ENCODE peak calls at places on chromosomes 2 and 18, in nine cellular contexts. One of them, this sample, is unnamed.
A peak's percentile ranks its signal among the peaks of the same experiment; 100 is the strongest.

GRCh38 chr2:100214265-100214961 is 72.0 kb upstream of the AFF3 start:
- DNase-seq in naive thymus-derived CD4-positive, alpha-beta T cell: no peak
- DNase-seq in progenitor cell of endocrine pancreas: no peak
- DNase-seq in NCI-H2081: no peak
- DNase-seq in neural progenitor cell: no peak
- DNase-seq in stimulated activated CD4-positive, alpha-beta T cell treated with anti-CD3 and anti-CD28 coated beads, Interleukin-2, amount 100 ng/mL, for 48 hours: no peak
- DNase-seq in spleen: no peak
- DNase-seq in left cardiac atrium: no peak
- DNase-seq in HEK293T: no peak
- DNase-seq in this sample: no peak

GRCh38 chr2:108315408-108316193 is 26.9 kb downstream of the SULT1C2 start:
- DNase-seq in naive thymus-derived CD4-positive, alpha-beta T cell: no peak
- DNase-seq in progenitor cell of endocrine pancreas: peak; percentile 15
- DNase-seq in NCI-H2081: no peak
- DNase-seq in neural progenitor cell: no peak
- DNase-seq in stimulated activated CD4-positive, alpha-beta T cell treated with anti-CD3 and anti-CD28 coated beads, Interleukin-2, amount 100 ng/mL, for 48 hours: no peak
- DNase-seq in spleen: no peak
- DNase-seq in left cardiac atrium: no peak
- DNase-seq in HEK293T: no peak
- DNase-seq in this sample: no peak

GRCh38 chr18:24432618-24433017 is 6.1 kb downstream of the IMPACT start:
- DNase-seq in naive thymus-derived CD4-positive, alpha-beta T cell: no peak
- DNase-seq in progenitor cell of endocrine pancreas: no peak
- DNase-seq in NCI-H2081: no peak
- DNase-seq in neural progenitor cell: no peak
- DNase-seq in stimulated activated CD4-positive, alpha-beta T cell treated with anti-CD3 and anti-CD28 coated beads, Interleukin-2, amount 100 ng/mL, for 48 hours: no peak
- DNase-seq in spleen: no peak
- DNase-seq in left cardiac atrium: no peak
- DNase-seq in HEK293T: no peak
- DNase-seq in this sample: no peak

GRCh38 chr18:58624011-58624410 is 4.9 kb downstream of the ALPK2 start:
- DNase-seq in naive thymus-derived CD4-positive, alpha-beta T cell: no peak
- DNase-seq in progenitor cell of endocrine pancreas: no peak
- DNase-seq in NCI-H2081: no peak
- DNase-seq in neural progenitor cell: no peak
- DNase-seq in stimulated activated CD4-positive, alpha-beta T cell treated with anti-CD3 and anti-CD28 coated beads, Interleukin-2, amount 100 ng/mL, for 48 hours: no peak
- DNase-seq in spleen: no peak
- DNase-seq in left cardiac atrium: no peak
- DNase-seq in HEK293T: no peak
- DNase-seq in this sample: no peak

GRCh38 chr2:3536682-3537632 is 17.6 kb upstream of the ADI1 start:
- DNase-seq in naive thymus-derived CD4-positive, alpha-beta T cell: no peak
- DNase-seq in progenitor cell of endocrine pancreas: no peak
- DNase-seq in NCI-H2081: no peak
- DNase-seq in neural progenitor cell: peak; percentile 51
- DNase-seq in stimulated activated CD4-positive, alpha-beta T cell treated with anti-CD3 and anti-CD28 coated beads, Interleukin-2, amount 100 ng/mL, for 48 hours: no peak
- DNase-seq in spleen: peak; percentile 85
- DNase-seq in left cardiac atrium: peak; percentile 68
- DNase-seq in HEK293T: peak; percentile 56
- DNase-seq in this sample: no peak

GRCh38 chr2:174083843-174084458 is 118.8 kb upstream of the SP3 start:
- DNase-seq in naive thymus-derived CD4-positive, alpha-beta T cell: no peak
- DNase-seq in progenitor cell of endocrine pancreas: no peak
- DNase-seq in NCI-H2081: no peak
- DNase-seq in neural progenitor cell: peak; percentile 49
- DNase-seq in stimulated activated CD4-positive, alpha-beta T cell treated with anti-CD3 and anti-CD28 coated beads, Interleukin-2, amount 100 ng/mL, for 48 hours: no peak
- DNase-seq in spleen: no peak
- DNase-seq in left cardiac atrium: no peak
- DNase-seq in HEK293T: no peak
- DNase-seq in this sample: no peak

GRCh38 chr2:115303-115702 is 69.0 kb upstream of the FAM110C start:
- DNase-seq in naive thymus-derived CD4-positive, alpha-beta T cell: no peak
- DNase-seq in progenitor cell of endocrine pancreas: no peak
- DNase-seq in NCI-H2081: no peak
- DNase-seq in neural progenitor cell: no peak
- DNase-seq in stimulated activated CD4-positive, alpha-beta T cell treated with anti-CD3 and anti-CD28 coated beads, Interleukin-2, amount 100 ng/mL, for 48 hours: no peak
- DNase-seq in spleen: no peak
- DNase-seq in left cardiac atrium: no peak
- DNase-seq in HEK293T: no peak
- DNase-seq in this sample: no peak

GRCh38 chr2:196170202-196170680 is 1.1 kb downstream of the STK17B start:
- DNase-seq in naive thymus-derived CD4-positive, alpha-beta T cell: peak; percentile 44
- DNase-seq in progenitor cell of endocrine pancreas: no peak
- DNase-seq in NCI-H2081: no peak
- DNase-seq in neural progenitor cell: peak; percentile 45
- DNase-seq in stimulated activated CD4-positive, alpha-beta T cell treated with anti-CD3 and anti-CD28 coated beads, Interleukin-2, amount 100 ng/mL, for 48 hours: no peak
- DNase-seq in spleen: no peak
- DNase-seq in left cardiac atrium: peak; percentile 23
- DNase-seq in HEK293T: peak; percentile 37
- DNase-seq in this sample: peak; percentile 51

GRCh38 chr2:221095381-221095780 is 476.7 kb downstream of the EPHA4 start:
- DNase-seq in naive thymus-derived CD4-positive, alpha-beta T cell: no peak
- DNase-seq in progenitor cell of endocrine pancreas: no peak
- DNase-seq in NCI-H2081: peak; percentile 9
- DNase-seq in neural progenitor cell: peak; percentile 49
- DNase-seq in stimulated activated CD4-positive, alpha-beta T cell treated with anti-CD3 and anti-CD28 coated beads, Interleukin-2, amount 100 ng/mL, for 48 hours: no peak
- DNase-seq in spleen: no peak
- DNase-seq in left cardiac atrium: no peak
- DNase-seq in HEK293T: no peak
- DNase-seq in this sample: no peak

GRCh38 chr2:83795777-83796176 is 663.3 kb downstream of the SUCLG1 start:
- DNase-seq in naive thymus-derived CD4-positive, alpha-beta T cell: no peak
- DNase-seq in progenitor cell of endocrine pancreas: no peak
- DNase-seq in NCI-H2081: no peak
- DNase-seq in neural progenitor cell: no peak
- DNase-seq in stimulated activated CD4-positive, alpha-beta T cell treated with anti-CD3 and anti-CD28 coated beads, Interleukin-2, amount 100 ng/mL, for 48 hours: no peak
- DNase-seq in spleen: no peak
- DNase-seq in left cardiac atrium: no peak
- DNase-seq in HEK293T: no peak
- DNase-seq in this sample: no peak

GRCh38 chr18:24022141-24022540 is 7.6 kb downstream of the TTC39C start:
- DNase-seq in naive thymus-derived CD4-positive, alpha-beta T cell: no peak
- DNase-seq in progenitor cell of endocrine pancreas: no peak
- DNase-seq in NCI-H2081: no peak
- DNase-seq in neural progenitor cell: no peak
- DNase-seq in stimulated activated CD4-positive, alpha-beta T cell treated with anti-CD3 and anti-CD28 coated beads, Interleukin-2, amount 100 ng/mL, for 48 hours: no peak
- DNase-seq in spleen: no peak
- DNase-seq in left cardiac atrium: no peak
- DNase-seq in HEK293T: no peak
- DNase-seq in this sample: no peak

GRCh38 chr2:236127010-236127409 is 41.2 kb downstream of the GBX2 start:
- DNase-seq in naive thymus-derived CD4-positive, alpha-beta T cell: no peak
- DNase-seq in progenitor cell of endocrine pancreas: no peak
- DNase-seq in NCI-H2081: no peak
- DNase-seq in neural progenitor cell: no peak
- DNase-seq in stimulated activated CD4-positive, alpha-beta T cell treated with anti-CD3 and anti-CD28 coated beads, Interleukin-2, amount 100 ng/mL, for 48 hours: no peak
- DNase-seq in spleen: no peak
- DNase-seq in left cardiac atrium: no peak
- DNase-seq in HEK293T: no peak
- DNase-seq in this sample: no peak

GRCh38 chr2:37590119-37590571 is 81.3 kb downstream of the CDC42EP3 start:
- DNase-seq in naive thymus-derived CD4-positive, alpha-beta T cell: no peak
- DNase-seq in progenitor cell of endocrine pancreas: no peak
- DNase-seq in NCI-H2081: no peak
- DNase-seq in neural progenitor cell: no peak
- DNase-seq in stimulated activated CD4-positive, alpha-beta T cell treated with anti-CD3 and anti-CD28 coated beads, Interleukin-2, amount 100 ng/mL, for 48 hours: no peak
- DNase-seq in spleen: no peak
- DNase-seq in left cardiac atrium: no peak
- DNase-seq in HEK293T: no peak
- DNase-seq in this sample: no peak

GRCh38 chr2:156765043-156765442 is 328.9 kb downstream of the GPD2 start:
- DNase-seq in naive thymus-derived CD4-positive, alpha-beta T cell: no peak
- DNase-seq in progenitor cell of endocrine pancreas: no peak
- DNase-seq in NCI-H2081: no peak
- DNase-seq in neural progenitor cell: no peak
- DNase-seq in stimulated activated CD4-positive, alpha-beta T cell treated with anti-CD3 and anti-CD28 coated beads, Interleukin-2, amount 100 ng/mL, for 48 hours: no peak
- DNase-seq in spleen: no peak
- DNase-seq in left cardiac atrium: no peak
- DNase-seq in HEK293T: no peak
- DNase-seq in this sample: no peak

GRCh38 chr2:186641807-186642321 is 52.0 kb upstream of the FAM171B start:
- DNase-seq in naive thymus-derived CD4-positive, alpha-beta T cell: no peak
- DNase-seq in progenitor cell of endocrine pancreas: no peak
- DNase-seq in NCI-H2081: peak; percentile 55
- DNase-seq in neural progenitor cell: peak; percentile 69
- DNase-seq in stimulated activated CD4-positive, alpha-beta T cell treated with anti-CD3 and anti-CD28 coated beads, Interleukin-2, amount 100 ng/mL, for 48 hours: no peak
- DNase-seq in spleen: no peak
- DNase-seq in left cardiac atrium: no peak
- DNase-seq in HEK293T: peak; percentile 53
- DNase-seq in this sample: peak; percentile 2

GRCh38 chr18:63454497-63454896 is 22.3 kb upstream of the SERPINB5 start:
- DNase-seq in naive thymus-derived CD4-positive, alpha-beta T cell: no peak
- DNase-seq in progenitor cell of endocrine pancreas: no peak
- DNase-seq in NCI-H2081: no peak
- DNase-seq in neural progenitor cell: no peak
- DNase-seq in stimulated activated CD4-positive, alpha-beta T cell treated with anti-CD3 and anti-CD28 coated beads, Interleukin-2, amount 100 ng/mL, for 48 hours: no peak
- DNase-seq in spleen: no peak
- DNase-seq in left cardiac atrium: no peak
- DNase-seq in HEK293T: no peak
- DNase-seq in this sample: no peak

GRCh38 chr2:134336936-134337335 is 83.1 kb downstream of the MGAT5 start:
- DNase-seq in naive thymus-derived CD4-positive, alpha-beta T cell: no peak
- DNase-seq in progenitor cell of endocrine pancreas: no peak
- DNase-seq in NCI-H2081: no peak
- DNase-seq in neural progenitor cell: no peak
- DNase-seq in stimulated activated CD4-positive, alpha-beta T cell treated with anti-CD3 and anti-CD28 coated beads, Interleukin-2, amount 100 ng/mL, for 48 hours: no peak
- DNase-seq in spleen: no peak
- DNase-seq in left cardiac atrium: no peak
- DNase-seq in HEK293T: no peak
- DNase-seq in this sample: no peak

GRCh38 chr18:46148810-46149209 is 44.6 kb downstream of the HAUS1 start:
- DNase-seq in naive thymus-derived CD4-positive, alpha-beta T cell: peak; percentile 32
- DNase-seq in progenitor cell of endocrine pancreas: peak; percentile 23
- DNase-seq in NCI-H2081: peak; percentile 41
- DNase-seq in neural progenitor cell: peak; percentile 78
- DNase-seq in stimulated activated CD4-positive, alpha-beta T cell treated with anti-CD3 and anti-CD28 coated beads, Interleukin-2, amount 100 ng/mL, for 48 hours: peak; percentile 54
- DNase-seq in spleen: no peak
- DNase-seq in left cardiac atrium: no peak
- DNase-seq in HEK293T: peak; percentile 46
- DNase-seq in this sample: peak; percentile 45

GRCh38 chr2:237129625-237130263 is 44.1 kb downstream of the COPS8 start:
- DNase-seq in naive thymus-derived CD4-positive, alpha-beta T cell: no peak
- DNase-seq in progenitor cell of endocrine pancreas: no peak
- DNase-seq in NCI-H2081: no peak
- DNase-seq in neural progenitor cell: no peak
- DNase-seq in stimulated activated CD4-positive, alpha-beta T cell treated with anti-CD3 and anti-CD28 coated beads, Interleukin-2, amount 100 ng/mL, for 48 hours: no peak
- DNase-seq in spleen: no peak
- DNase-seq in left cardiac atrium: no peak
- DNase-seq in HEK293T: no peak
- DNase-seq in this sample: no peak

GRCh38 chr2:27545348-27546141 is 37.3 kb upstream of the ZNF512 start:
- DNase-seq in naive thymus-derived CD4-positive, alpha-beta T cell: no peak
- DNase-seq in progenitor cell of endocrine pancreas: no peak
- DNase-seq in NCI-H2081: no peak
- DNase-seq in neural progenitor cell: no peak
- DNase-seq in stimulated activated CD4-positive, alpha-beta T cell treated with anti-CD3 and anti-CD28 coated beads, Interleukin-2, amount 100 ng/mL, for 48 hours: no peak
- DNase-seq in spleen: no peak
- DNase-seq in left cardiac atrium: no peak
- DNase-seq in HEK293T: no peak
- DNase-seq in this sample: no peak

GRCh38 chr18:78659748-78660147 is 319.9 kb upstream of the SALL3 start:
- DNase-seq in naive thymus-derived CD4-positive, alpha-beta T cell: no peak
- DNase-seq in progenitor cell of endocrine pancreas: peak; percentile 32
- DNase-seq in NCI-H2081: peak; percentile 3
- DNase-seq in neural progenitor cell: peak; percentile 67
- DNase-seq in stimulated activated CD4-positive, alpha-beta T cell treated with anti-CD3 and anti-CD28 coated beads, Interleukin-2, amount 100 ng/mL, for 48 hours: peak; percentile 1
- DNase-seq in spleen: no peak
- DNase-seq in left cardiac atrium: peak; percentile 39
- DNase-seq in HEK293T: peak; percentile 28
- DNase-seq in this sample: no peak

GRCh38 chr2:240479561-240479960 is 44.1 kb downstream of the GPC1 start:
- DNase-seq in naive thymus-derived CD4-positive, alpha-beta T cell: peak; percentile 8
- DNase-seq in progenitor cell of endocrine pancreas: no peak
- DNase-seq in NCI-H2081: no peak
- DNase-seq in neural progenitor cell: no peak
- DNase-seq in stimulated activated CD4-positive, alpha-beta T cell treated with anti-CD3 and anti-CD28 coated beads, Interleukin-2, amount 100 ng/mL, for 48 hours: no peak
- DNase-seq in spleen: no peak
- DNase-seq in left cardiac atrium: no peak
- DNase-seq in HEK293T: no peak
- DNase-seq in this sample: no peak

GRCh38 chr2:229335877-229336346 is 64.8 kb upstream of the PID1 start:
- DNase-seq in naive thymus-derived CD4-positive, alpha-beta T cell: no peak
- DNase-seq in progenitor cell of endocrine pancreas: no peak
- DNase-seq in NCI-H2081: no peak
- DNase-seq in neural progenitor cell: no peak
- DNase-seq in stimulated activated CD4-positive, alpha-beta T cell treated with anti-CD3 and anti-CD28 coated beads, Interleukin-2, amount 100 ng/mL, for 48 hours: no peak
- DNase-seq in spleen: no peak
- DNase-seq in left cardiac atrium: no peak
- DNase-seq in HEK293T: no peak
- DNase-seq in this sample: no peak

GRCh38 chr18:69795785-69796184 is 151.9 kb downstream of the CD226 start:
- DNase-seq in naive thymus-derived CD4-positive, alpha-beta T cell: no peak
- DNase-seq in progenitor cell of endocrine pancreas: no peak
- DNase-seq in NCI-H2081: no peak
- DNase-seq in neural progenitor cell: peak; percentile 48
- DNase-seq in stimulated activated CD4-positive, alpha-beta T cell treated with anti-CD3 and anti-CD28 coated beads, Interleukin-2, amount 100 ng/mL, for 48 hours: no peak
- DNase-seq in spleen: no peak
- DNase-seq in left cardiac atrium: no peak
- DNase-seq in HEK293T: no peak
- DNase-seq in this sample: no peak

GRCh38 chr2:25597881-25598280 is 75.5 kb downstream of the DTNB start:
- DNase-seq in naive thymus-derived CD4-positive, alpha-beta T cell: no peak
- DNase-seq in progenitor cell of endocrine pancreas: no peak
- DNase-seq in NCI-H2081: no peak
- DNase-seq in neural progenitor cell: no peak
- DNase-seq in stimulated activated CD4-positive, alpha-beta T cell treated with anti-CD3 and anti-CD28 coated beads, Interleukin-2, amount 100 ng/mL, for 48 hours: no peak
- DNase-seq in spleen: no peak
- DNase-seq in left cardiac atrium: no peak
- DNase-seq in HEK293T: no peak
- DNase-seq in this sample: no peak

GRCh38 chr18:9914334-9914583 is 443 bp downstream of the VAPA start:
- DNase-seq in naive thymus-derived CD4-positive, alpha-beta T cell: no peak
- DNase-seq in progenitor cell of endocrine pancreas: no peak
- DNase-seq in NCI-H2081: no peak
- DNase-seq in neural progenitor cell: peak; percentile 79
- DNase-seq in stimulated activated CD4-positive, alpha-beta T cell treated with anti-CD3 and anti-CD28 coated beads, Interleukin-2, amount 100 ng/mL, for 48 hours: no peak
- DNase-seq in spleen: no peak
- DNase-seq in left cardiac atrium: no peak
- DNase-seq in HEK293T: peak; percentile 32
- DNase-seq in this sample: no peak

GRCh38 chr2:150508497-150509137 is 21.1 kb upstream of the RND3 start:
- DNase-seq in naive thymus-derived CD4-positive, alpha-beta T cell: no peak
- DNase-seq in progenitor cell of endocrine pancreas: no peak
- DNase-seq in NCI-H2081: no peak
- DNase-seq in neural progenitor cell: no peak
- DNase-seq in stimulated activated CD4-positive, alpha-beta T cell treated with anti-CD3 and anti-CD28 coated beads, Interleukin-2, amount 100 ng/mL, for 48 hours: no peak
- DNase-seq in spleen: no peak
- DNase-seq in left cardiac atrium: no peak
- DNase-seq in HEK293T: no peak
- DNase-seq in this sample: no peak

This sample was measured in naive B cell.